ENCODE peak calls at places on chromosomes 5 and 9, in nine cellular contexts. G is neural progenitor cell, Z is tibial nerve, N is breast epithelium, C is transverse colon, T is PC-3, E is uterus, U is endodermal cell, X is left lung. A is an unnamed sample.

GRCh38 chr9:22056402-22056801 is 47.3 kb upstream of the CDKN2B start:
- DNase-seq in E (no peak), N (no peak), C (no peak), Z (no peak), T (no peak), X (no peak), G (no peak), U (no peak), A (no peak)

GRCh38 chr9:84997472-84997871 is 327.9 kb downstream of the NTRK2 start:
- DNase-seq in U (peak; percentile 57), C (no peak), G (peak; percentile 26), E (no peak), T (no peak), Z (no peak), N (no peak), X (no peak), A (no peak)

GRCh38 chr9:95127249-95128176 is 190.0 kb downstream of the FANCC start:
- DNase-seq in Z (peak; percentile 90), E (peak; percentile 88), C (peak; percentile 87), U (peak; percentile 96), G (peak; percentile 92), N (peak; percentile 81), X (peak; percentile 83), T (peak; percentile 74), A (peak; percentile 90)

GRCh38 chr5:29993286-29993685 is 1200.2 kb upstream of the CDH6 start:
- DNase-seq in N (no peak), C (no peak), T (no peak), G (no peak), X (no peak), U (no peak), E (no peak), Z (no peak), A (no peak)

GRCh38 chr5:150214289-150214688 is 24.4 kb downstream of the SLC6A7 start:
- DNase-seq in X (no peak), U (no peak), Z (no peak), C (no peak), T (no peak), N (no peak), E (no peak), G (no peak), A (no peak)

GRCh38 chr9:136978073-136978864 is 965 bp downstream of the PTGDS start:
- DNase-seq in U (peak; percentile 98), E (peak; percentile 62), X (peak; percentile 68), T (peak; percentile 16), C (peak; percentile 65), N (peak; percentile 40), G (peak; percentile 95), Z (peak; percentile 74), A (peak; percentile 88)

GRCh38 chr5:36156124-36156601 is 4.3 kb downstream of the SKP2 start:
- DNase-seq in X (no peak), N (no peak), G (no peak), U (peak; percentile 63), C (no peak), Z (no peak), T (no peak), E (no peak), A (no peak)

GRCh38 chr5:15252331-15252730 is 247.6 kb upstream of the FBXL7 start:
- DNase-seq in Z (no peak), C (no peak), X (no peak), E (no peak), N (no peak), T (no peak), U (no peak), G (no peak), A (no peak)

DNA sequence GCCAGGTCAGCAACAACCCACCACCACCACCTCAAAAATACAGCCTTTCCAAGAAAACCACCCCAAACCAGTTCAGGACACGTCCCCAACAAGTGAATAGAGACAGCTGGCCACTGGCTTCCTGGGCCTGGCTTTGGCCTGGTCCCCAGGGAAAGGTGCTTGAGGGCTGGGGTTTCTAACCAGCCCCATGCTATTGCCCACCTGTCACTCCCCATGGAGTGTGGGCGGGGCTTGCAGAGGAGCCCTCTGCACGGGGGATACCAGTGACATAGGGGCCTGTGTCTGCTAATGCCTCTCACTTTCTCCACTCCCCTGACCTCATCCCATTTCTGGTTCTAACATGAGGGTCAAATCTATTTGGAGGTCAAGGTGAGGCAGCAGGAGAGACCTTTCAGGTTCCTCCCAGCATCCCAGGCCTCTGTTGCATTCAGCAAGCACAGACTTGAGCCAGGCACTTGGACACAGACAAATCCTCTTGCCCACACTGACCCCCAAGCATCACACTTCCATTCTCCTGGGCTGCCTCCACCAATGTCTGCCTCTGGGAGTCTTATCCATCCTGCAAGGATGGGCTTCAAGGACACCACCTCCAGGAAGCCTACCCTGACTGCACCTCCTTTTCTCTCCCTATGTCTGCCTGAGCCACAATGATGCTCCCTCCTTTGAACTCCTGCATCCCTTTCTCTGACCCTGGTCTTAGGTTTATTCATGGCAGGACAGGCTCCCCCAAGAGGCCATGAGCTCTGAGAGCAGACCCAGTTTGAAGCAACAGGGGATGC is 16.1 kb upstream of the TTLL11 start:
- DNase-seq in X (no peak), N (no peak), G (no peak), E (no peak), Z (no peak), C (no peak), T (no peak), U (no peak), A (no peak)
- H3K9me3 ChIP-seq in X (peaks cover 3% of the 10 kb centered on the region), N (no peaks in the 10 kb centered on the region), G (no peaks in the 10 kb centered on the region), E (no peaks in the 10 kb centered on the region), Z (peaks cover 2% of the 10 kb centered on the region), C (no peaks in the 10 kb centered on the region), T (no peaks in the 10 kb centered on the region), U (peaks cover 2% of the 10 kb centered on the region), A (no peaks in the 10 kb centered on the region)

DNA sequence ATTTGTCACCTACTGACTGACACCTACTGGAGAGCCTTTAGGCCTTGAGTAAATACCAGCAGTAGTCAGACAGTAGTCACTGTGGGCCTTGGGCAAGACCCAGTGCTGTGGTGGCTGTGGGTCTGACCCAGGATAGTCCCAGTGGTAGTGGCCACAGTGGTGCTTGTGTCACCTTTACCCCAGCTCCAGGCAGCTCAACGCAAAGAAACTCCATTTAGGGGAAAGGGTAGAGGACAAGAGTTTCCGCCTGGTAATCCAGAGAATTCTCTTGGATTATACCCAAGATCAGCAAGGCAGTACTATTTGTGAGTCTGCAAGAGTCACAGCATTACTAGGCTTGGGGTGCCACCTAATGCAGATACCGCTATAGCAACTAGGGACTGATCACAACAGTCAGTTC is 28.9 kb downstream of the CERT1 start:
- DNase-seq in E (no peak), G (no peak), N (no peak), T (peak; percentile 36), Z (no peak), U (peak; percentile 50), C (no peak), X (no peak), A (no peak)
- H3K9me3 ChIP-seq in E (no peaks in the 10 kb centered on the region), G (peaks cover 5% of the 10 kb centered on the region), N (peaks cover 19% of the 10 kb centered on the region), T (no peaks in the 10 kb centered on the region), Z (peaks cover 38% of the 10 kb centered on the region), U (peaks cover 19% of the 10 kb centered on the region), C (peaks cover 21% of the 10 kb centered on the region), X (peaks cover 18% of the 10 kb centered on the region), A (no peaks in the 10 kb centered on the region)

GRCh38 chr5:56343988-56344387 is 110.9 kb upstream of the ANKRD55 start:
- DNase-seq in E (no peak), C (no peak), X (no peak), T (no peak), G (no peak), U (no peak), N (no peak), Z (no peak), A (no peak)

GRCh38 chr5:56344594-56344993 is 111.5 kb upstream of the ANKRD55 start:
- DNase-seq in Z (no peak), T (no peak), X (no peak), G (no peak), U (no peak), C (no peak), N (no peak), E (no peak), A (no peak)

GRCh38 chr5:56346717-56347116 is 113.6 kb upstream of the ANKRD55 start:
- DNase-seq in U (no peak), G (no peak), Z (no peak), C (no peak), E (peak; percentile 18), T (no peak), N (no peak), X (no peak), A (no peak)

GRCh38 chr5:56345352-56345751 is 112.2 kb upstream of the ANKRD55 start:
- DNase-seq in E (no peak), T (no peak), G (no peak), X (no peak), Z (no peak), N (no peak), C (no peak), U (no peak), A (no peak)

DNA sequence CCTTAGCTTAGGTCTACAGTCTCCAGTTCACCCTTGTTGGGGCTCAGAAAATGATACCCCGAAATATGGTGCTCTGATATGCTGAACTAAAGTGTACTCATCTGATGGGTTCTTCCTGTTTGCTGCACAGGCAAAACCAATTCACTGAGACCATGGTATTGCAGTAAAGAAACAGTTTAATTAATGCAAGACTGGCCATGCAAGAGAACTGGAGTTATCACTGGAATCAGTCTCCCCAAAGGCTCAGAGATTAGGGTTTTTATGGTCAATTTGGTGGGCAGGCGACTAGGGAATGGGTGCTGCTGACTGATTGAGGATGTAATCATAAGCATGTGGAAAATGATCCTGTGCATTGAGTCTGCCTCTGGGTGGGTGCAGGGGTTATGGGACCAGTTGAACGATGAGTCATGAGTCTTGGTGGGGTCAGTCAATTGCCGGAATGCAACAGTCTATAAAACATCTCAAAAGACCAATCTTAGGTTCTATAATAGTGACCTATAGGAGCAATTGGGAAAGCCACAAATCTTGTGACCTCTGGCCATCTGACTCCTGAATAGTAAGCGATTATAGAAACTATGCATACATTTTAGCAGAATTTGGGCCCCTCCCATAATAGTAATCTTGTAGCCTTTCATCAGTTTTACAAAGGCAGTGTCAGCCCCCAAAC is 113.0 kb upstream of the ANKRD55 start:
- DNase-seq in T (no peak), U (no peak), C (no peak), Z (no peak), G (no peak), E (no peak), X (no peak), N (no peak), A (no peak)
- H3K9me3 ChIP-seq in T (no peaks in the 10 kb centered on the region), U (no peaks in the 10 kb centered on the region), C (no peaks in the 10 kb centered on the region), Z (no peaks in the 10 kb centered on the region), G (no peaks in the 10 kb centered on the region), E (no peaks in the 10 kb centered on the region), X (peaks cover 2% of the 10 kb centered on the region), N (no peaks in the 10 kb centered on the region), A (no peaks in the 10 kb centered on the region)

GRCh38 chr9:118238139-118238538 is 533.9 kb downstream of the TLR4 start:
- DNase-seq in E (no peak), C (no peak), N (no peak), G (no peak), Z (no peak), U (no peak), T (no peak), X (no peak), A (no peak)
- H3K9me3 ChIP-seq in E (no peaks in the 10 kb centered on the region), C (no peaks in the 10 kb centered on the region), N (peaks cover 8% of the 10 kb centered on the region), G (no peaks in the 10 kb centered on the region), Z (peaks cover 12% of the 10 kb centered on the region), U (peaks cover 7% of the 10 kb centered on the region), T (peaks cover 11% of the 10 kb centered on the region), X (peaks cover 24% of the 10 kb centered on the region), A (peaks cover 9% of the 10 kb centered on the region)

A was measured in upper lobe of right lung.